ENCODE peak calls at places on chromosome 19, in ten cellular contexts. X is GM23338, L is WTC11, T is lung, J is A549, N is Calu3, S is lower leg skin, O is cardiac fibroblast, I is nephron progenitor cell, U is left ventricle myocardium inferior. M is an unnamed sample.

GRCh38 chr19:38134538-38135149 is 89.4 kb downstream of the DPF1 start:
- DNase-seq in X (peak; percentile 81), L (peak; percentile 58), T (no peak), J (peak; percentile 74), N (peak; percentile 44), S (no peak), O (peak; percentile 72), I (peak; percentile 48), U (no peak), M (no peak)

GRCh38 chr19:5395996-5396939 is 55.7 kb upstream of the PTPRS start:
- DNase-seq in X (peak; percentile 53), L (no peak), T (no peak), J (no peak), N (no peak), S (no peak), O (no peak), I (peak; percentile 26), U (no peak), M (no peak)

GRCh38 chr19:340620-341385 is 3.8 kb downstream of the MIER2 start:
- DNase-seq in X (no peak), L (no peak), T (no peak), J (no peak), N (no peak), S (no peak), O (no peak), I (no peak), U (no peak), M (no peak)

GRCh38 chr19:34172661-34173144 is 399 bp downstream of the LSM14A start:
- DNase-seq in X (no peak), L (no peak), T (no peak), J (no peak), N (peak; percentile 41), S (no peak), O (no peak), I (peak; percentile 42), U (peak; percentile 31), M (peak; percentile 85)

GRCh38 chr19:13615890-13616289 is 109.6 kb upstream of the CACNA1A start:
- DNase-seq in X (no peak), L (no peak), T (no peak), J (no peak), N (no peak), S (no peak), O (no peak), I (no peak), U (no peak), M (no peak)

GRCh38 chr19:58483776-58484175 is 7.6 kb downstream of the ZNF446 start:
- DNase-seq in X (no peak), L (no peak), T (no peak), J (no peak), N (no peak), S (no peak), O (no peak), I (no peak), U (no peak), M (no peak)

GRCh38 chr19:43132696-43133095 is 50.2 kb upstream of the PSG2 start:
- DNase-seq in X (no peak), L (no peak), T (no peak), J (no peak), N (no peak), S (no peak), O (no peak), I (no peak), U (no peak), M (no peak)

GRCh38 chr19:40400521-40400920 is 10.5 kb upstream of the HIPK4 start:
- DNase-seq in X (no peak), L (no peak), T (no peak), J (no peak), N (no peak), S (no peak), O (no peak), I (no peak), U (no peak), M (no peak)

DNA sequence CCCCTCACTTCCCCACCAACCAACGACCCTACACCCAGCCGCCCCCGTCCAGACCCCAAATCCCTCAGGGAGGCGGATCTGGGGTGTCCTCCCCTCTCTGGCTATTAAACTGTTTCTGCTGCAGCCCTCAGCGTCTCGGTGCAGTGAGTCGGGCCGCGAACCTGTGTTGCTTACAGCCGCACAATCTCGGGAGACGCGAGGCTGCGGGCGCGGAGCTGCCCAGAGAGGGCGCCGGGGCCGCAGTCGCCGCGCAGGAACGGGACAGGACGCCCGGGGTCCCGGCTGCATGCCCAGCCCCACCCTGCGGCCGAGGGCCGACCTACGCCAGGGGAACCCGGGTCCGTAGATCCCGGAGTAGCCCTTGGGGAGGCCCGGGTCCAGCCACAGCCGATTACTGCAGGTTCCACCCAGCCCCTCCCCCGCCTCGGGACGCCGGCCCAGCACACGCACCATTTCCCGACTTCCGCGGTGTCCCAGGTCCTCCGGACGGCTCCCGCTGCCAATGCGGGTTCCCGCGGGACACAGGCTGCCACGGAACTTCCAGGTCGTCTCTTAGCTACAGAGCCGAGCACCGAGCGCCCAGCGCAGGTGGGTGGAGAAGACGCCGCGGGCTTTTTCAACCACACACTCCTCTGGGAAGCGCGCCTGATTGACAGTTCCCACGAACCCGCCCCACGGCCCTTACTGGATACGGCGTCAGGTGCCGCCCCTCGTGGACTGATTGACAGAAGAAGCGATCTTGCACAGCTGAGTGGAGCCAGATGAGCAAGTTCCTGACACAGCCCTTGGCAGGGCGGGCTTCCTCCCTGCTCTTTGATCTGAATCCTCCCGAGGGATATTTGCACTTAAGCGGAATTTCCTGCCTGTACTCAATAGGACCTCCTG is at the start of gene ZNF799:
- DNase-seq in X (peak; percentile 92), L (peak; percentile 94), T (peak; percentile 99), J (peak; percentile 94), N (peak; percentile 92), S (peak; percentile 98), O (peak; percentile 99), I (peak; percentile 90), U (peak; percentile 99), M (peak; percentile 96)
- TF ChIP-seq CTCF in X (peak; percentile 8), L (no peak), T (no peak), J (no peak), N (no peak), S (no peak), O (no peak), I (no peak), U (peak; percentile 20), M (peak; percentile 32)

DNA sequence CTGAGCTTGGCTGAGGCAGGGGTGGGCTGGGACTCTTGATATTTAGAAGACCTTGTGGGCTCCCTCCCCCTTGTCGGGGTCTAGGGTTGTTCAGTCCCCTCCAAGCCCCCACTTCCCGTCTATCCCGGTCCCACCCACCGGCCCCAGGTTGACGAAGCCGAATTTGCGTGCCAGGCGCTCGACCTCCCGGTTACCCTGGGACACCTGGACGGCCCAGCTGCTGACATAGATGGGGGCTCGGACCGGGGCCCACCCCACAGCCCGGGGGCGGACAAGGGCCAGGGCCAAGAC is 185 bp downstream of the PCSK4 start:
- DNase-seq in X (no peak), L (no peak), T (no peak), J (no peak), N (no peak), S (no peak), O (no peak), I (no peak), U (no peak), M (no peak)
- TF ChIP-seq CTCF in X (no peak), L (no peak), T (no peak), J (no peak), N (no peak), S (no peak), O (no peak), I (no peak), U (no peak), M (no peak)

GRCh38 chr19:8321067-8321759 is at the start of the genes NDUFA7 and RPS28:
- DNase-seq in X (peak; percentile 98), L (peak; percentile 98), T (peak; percentile 96), J (peak; percentile 92), N (peak; percentile 91), S (peak; percentile 95), O (peak; percentile 97), I (peak; percentile 98), U (peak; percentile 98), M (peak; percentile 99)
- TF ChIP-seq CTCF in X (no peak), L (no peak), T (peak; percentile 74), J (no peak), N (no peak), S (no peak), O (no peak), I (no peak), U (peak; percentile 58), M (peak; percentile 22)

GRCh38 chr19:28560786-28561185 is 652.2 kb downstream of the UQCRFS1 start:
- DNase-seq in X (peak; percentile 48), L (no peak), T (no peak), J (no peak), N (no peak), S (no peak), O (no peak), I (no peak), U (no peak), M (no peak)
- TF ChIP-seq CTCF in X (peak; percentile 54), L (no peak), T (no peak), J (no peak), N (no peak), S (no peak), O (no peak), I (no peak), U (no peak), M (no peak)

GRCh38 chr19:49663224-49663623 is 2.4 kb downstream of the IRF3 start:
- DNase-seq in X (no peak), L (no peak), T (no peak), J (no peak), N (no peak), S (no peak), O (no peak), I (no peak), U (no peak), M (no peak)

GRCh38 chr19:49662011-49662410 is 3.6 kb downstream of the IRF3 start:
- DNase-seq in X (no peak), L (no peak), T (no peak), J (no peak), N (no peak), S (no peak), O (no peak), I (no peak), U (no peak), M (no peak)

GRCh38 chr19:49666120-49666444 is 349 bp downstream of the BCL2L12 start:
- DNase-seq in X (peak; percentile 88), L (peak; percentile 60), T (no peak), J (peak; percentile 47), N (no peak), S (no peak), O (no peak), I (no peak), U (no peak), M (no peak)

GRCh38 chr19:49665301-49666119 is at the start of the genes BCL2L12 and IRF3:
- DNase-seq in X (peak; percentile 98), L (peak; percentile 97), T (peak; percentile 99), J (peak; percentile 96), N (peak; percentile 99), S (peak; percentile 98), O (peak; percentile 97), I (peak; percentile 99), U (peak; percentile 97), M (peak; percentile 99)

GRCh38 chr19:49664171-49665070 is 1.2 kb downstream of the IRF3 start:
- DNase-seq in X (peak; percentile 98), L (peak; percentile 95), T (peak; percentile 94), J (peak; percentile 95), N (peak; percentile 96), S (peak; percentile 87), O (peak; percentile 79), I (peak; percentile 97), U (peak; percentile 89), M (peak; percentile 93)
- TF ChIP-seq CTCF in X (no peak), L (no peak), T (peak; percentile 12), J (no peak), N (no peak), S (no peak), O (no peak), I (no peak), U (peak; percentile 51), M (no peak)